ENCODE peak calls at places on chromosomes 12 and 14, in six cellular contexts. E is CD8-positive, alpha-beta T cell; D is brain microvascular endothelial cell; I is PC-9; K is AG04450; W is tibial nerve. Z is an unnamed sample.

GRCh38 chr12:2891240-2892053 is 756 bp downstream of the TULP3 start:
- DNase-seq in E (peak; percentile 14), D (peak; percentile 58), I (peak; percentile 71), K (no peak), W (peak; percentile 29), Z (no peak)

GRCh38 chr14:84254205-84254788 is 1275.6 kb upstream of the FLRT2 start:
- DNase-seq in E (no peak), D (peak; percentile 2), I (no peak), K (no peak), W (no peak), Z (peak; percentile 30)

GRCh38 chr12:19273482-19274330 is 144.2 kb downstream of the PLEKHA5 start:
- DNase-seq in E (peak; percentile 55), D (peak; percentile 98), I (peak; percentile 91), K (peak; percentile 86), W (peak; percentile 45), Z (peak; percentile 97)

GRCh38 chr12:25796523-25797000 is 161.9 kb upstream of the RASSF8 start:
- DNase-seq in E (no peak), D (peak; percentile 35), I (no peak), K (no peak), W (no peak), Z (no peak)

GRCh38 chr14:56881181-56881580 is 70.9 kb upstream of the OTX2 start:
- DNase-seq in E (no peak), D (no peak), I (no peak), K (no peak), W (no peak), Z (no peak)

GRCh38 chr12:83015390-83016225 is 328.9 kb downstream of the TMTC2 start:
- DNase-seq in E (no peak), D (peak; percentile 12), I (peak; percentile 12), K (no peak), W (peak; percentile 6), Z (no peak)

GRCh38 chr14:94717808-94718207 is 52.1 kb downstream of the GSC start:
- DNase-seq in E (no peak), D (no peak), I (no peak), K (no peak), W (no peak), Z (no peak)

GRCh38 chr14:96206461-96206860 is 1.8 kb downstream of the BDKRB2 start:
- DNase-seq in E (no peak), D (no peak), I (peak; percentile 30), K (no peak), W (no peak), Z (no peak)

GRCh38 chr12:132494294-132495164 is 4.6 kb downstream of the FBRSL1 start:
- DNase-seq in E (no peak), D (no peak), I (peak; percentile 84), K (no peak), W (no peak), Z (no peak)

GRCh38 chr14:94056579-94057308 is 24.3 kb downstream of the DDX24 start:
- DNase-seq in E (no peak), D (peak; percentile 25), I (no peak), K (no peak), W (no peak), Z (no peak)

GRCh38 chr12:96343347-96343954 is 56.8 kb downstream of the CDK17 start:
- DNase-seq in E (no peak), D (no peak), I (no peak), K (no peak), W (no peak), Z (no peak)

GRCh38 chr12:99644629-99645028 is 2.9 kb upstream of the GARIN6 start:
- DNase-seq in E (no peak), D (no peak), I (no peak), K (no peak), W (no peak), Z (no peak)

GRCh38 chr12:57471-57980 is 9.0 kb upstream of the IQSEC3 start:
- DNase-seq in E (no peak), D (no peak), I (no peak), K (no peak), W (no peak), Z (no peak)

GRCh38 chr12:44654641-44655625 is 221.2 kb downstream of the NELL2 start:
- DNase-seq in E (no peak), D (no peak), I (no peak), K (no peak), W (no peak), Z (no peak)

GRCh38 chr12:402127-402456 is 648 bp downstream of the CCDC77 start:
- DNase-seq in E (no peak), D (peak; percentile 22), I (no peak), K (no peak), W (no peak), Z (no peak)

GRCh38 chr12:42912367-42912766 is 322.8 kb upstream of the PRICKLE1 start:
- DNase-seq in E (no peak), D (no peak), I (no peak), K (no peak), W (no peak), Z (no peak)

GRCh38 chr12:123075591-123076171 is 75.2 kb downstream of the PITPNM2 start:
- DNase-seq in E (peak; percentile 63), D (no peak), I (peak; percentile 81), K (no peak), W (peak; percentile 27), Z (no peak)

GRCh38 chr12:132321321-132322118 is 7.9 kb downstream of the GALNT9 start:
- DNase-seq in E (no peak), D (no peak), I (no peak), K (no peak), W (no peak), Z (no peak)

GRCh38 chr12:124188561-124189405 is 106.1 kb upstream of the RFLNA start:
- DNase-seq in E (no peak), D (no peak), I (no peak), K (no peak), W (no peak), Z (no peak)

GRCh38 chr12:78406213-78406612 is 458.4 kb upstream of the SYT1 start:
- DNase-seq in E (no peak), D (no peak), I (no peak), K (no peak), W (no peak), Z (no peak)

GRCh38 chr14:91752956-91753355 is 21.1 kb upstream of the CATSPERB start:
- DNase-seq in E (no peak), D (no peak), I (no peak), K (no peak), W (no peak), Z (peak; percentile 55)

GRCh38 chr12:107435520-107435919 is 250.1 kb upstream of the PWP1 start:
- DNase-seq in E (no peak), D (no peak), I (no peak), K (no peak), W (no peak), Z (no peak)

GRCh38 chr14:74348735-74349463 is 628 bp downstream of the VRTN start:
- DNase-seq in E (no peak), D (no peak), I (no peak), K (no peak), W (no peak), Z (no peak)

GRCh38 chr12:62967701-62968100 is 32.8 kb upstream of the PPM1H start:
- DNase-seq in E (no peak), D (no peak), I (no peak), K (no peak), W (no peak), Z (no peak)

GRCh38 chr12:95417372-95417771 is 56.6 kb upstream of the METAP2 start:
- DNase-seq in E (no peak), D (no peak), I (no peak), K (no peak), W (no peak), Z (no peak)

GRCh38 chr12:75998292-75999063 is 33.1 kb downstream of the PHLDA1 start:
- DNase-seq in E (no peak), D (no peak), I (no peak), K (no peak), W (no peak), Z (no peak)

GRCh38 chr12:128818065-128819022 is 5.4 kb downstream of the SLC15A4 start:
- DNase-seq in E (no peak), D (peak; percentile 71), I (no peak), K (no peak), W (no peak), Z (peak; percentile 64)

GRCh38 chr12:1171657-1172056 is 180.6 kb downstream of the ERC1 start:
- DNase-seq in E (no peak), D (no peak), I (peak; percentile 47), K (no peak), W (no peak), Z (peak; percentile 39)

GRCh38 chr12:49909826-49910225 is 6.1 kb upstream of the FAIM2 start:
- DNase-seq in E (no peak), D (no peak), I (peak; percentile 87), K (no peak), W (no peak), Z (peak; percentile 63)
- H3K4me3 ChIP-seq in E (no peak overlapping the region), D (no peak overlapping the region), I (no peak overlapping the region), K (no peak overlapping the region), W (no peak overlapping the region), Z (no peak overlapping the region)

GRCh38 chr12:120346681-120347080 is 19.1 kb upstream of the PLA2G1B start:
- DNase-seq in E (no peak), D (no peak), I (no peak), K (no peak), W (no peak), Z (no peak)
- TF ChIP-seq CTCF in E (no peak), D (peak; percentile 45), I (peak; percentile 41), K (peak; percentile 6), W (no peak), Z (no peak)

DNA sequence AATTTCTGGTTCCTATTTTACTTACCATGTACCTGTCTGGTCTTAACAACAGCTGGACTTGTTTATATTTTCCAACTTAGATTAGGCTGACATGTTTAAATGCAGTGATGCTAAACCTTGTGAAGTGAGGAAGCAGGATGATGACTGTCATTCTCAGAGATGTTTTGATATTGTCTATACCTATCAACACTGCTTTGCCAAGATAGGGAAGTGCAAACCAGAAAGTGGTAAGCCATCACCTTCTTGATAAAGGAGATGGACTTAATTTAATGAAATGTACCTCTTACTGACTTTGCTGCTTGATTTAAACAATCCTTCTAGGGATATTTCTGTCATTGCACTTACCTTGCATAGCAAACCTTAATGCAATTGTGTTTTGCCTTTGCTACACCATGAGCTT is 2.2 kb downstream of the BICD1 start:
- DNase-seq in E (no peak), D (no peak), I (no peak), K (no peak), W (no peak), Z (no peak)
- H3K4me3 ChIP-seq in E (no peak overlapping the region), D (peak overlapping the region; percentile 74), I (peak overlapping the region; percentile 93), K (peak overlapping the region; percentile 92), W (no peak overlapping the region), Z (peak overlapping the region; percentile 88)

DNA sequence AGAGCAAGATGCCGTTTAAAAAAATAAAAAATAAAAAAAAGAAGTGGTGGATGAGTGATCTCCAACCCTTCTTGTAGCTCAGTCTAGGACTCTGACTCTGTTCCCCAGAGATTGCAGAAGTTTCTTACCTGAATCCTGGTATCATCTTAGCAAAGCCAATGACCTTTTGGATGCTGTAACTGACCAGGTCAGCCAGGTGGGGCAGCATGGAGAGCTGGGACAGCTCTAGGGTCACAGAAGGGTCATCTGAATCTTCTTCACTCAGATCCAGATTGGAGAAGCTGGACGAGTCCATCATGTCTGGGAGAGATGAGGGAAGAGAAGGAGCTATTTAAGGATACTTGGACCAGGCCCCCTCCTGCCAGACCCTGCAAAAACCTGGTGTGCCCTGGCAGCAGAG is 35.8 kb upstream of the HDAC7 start:
- DNase-seq in E (no peak), D (no peak), I (no peak), K (no peak), W (no peak), Z (no peak)
- TF ChIP-seq CTCF in E (no peak), D (no peak), I (no peak), K (no peak), W (no peak), Z (no peak)

Z was measured in retinal pigment epithelial cell.